ENCODE peak calls at places on chromosomes 11 and 22, in six cellular contexts. E is choroid plexus epithelial cell; H is tibial artery; U is HCT116; N is GM10248; X is activated CD8-positive, alpha-beta T cell treated with anti-CD3 and anti-CD28 coated beads for 36 hours. Z is an unnamed sample.

GRCh38 chr11:15829312-15829711 is 527.0 kb downstream of the SOX6 start:
- DNase-seq in U (no peak), X (no peak), E (no peak), N (peak; percentile 22), H (no peak), Z (no peak)

GRCh38 chr11:16925495-16926065 is 88.6 kb downstream of the PLEKHA7 start:
- DNase-seq in H (no peak), N (peak; percentile 53), X (peak; percentile 63), U (peak; percentile 29), E (peak; percentile 21), Z (no peak)

GRCh38 chr11:134542401-134543143 is 130.5 kb upstream of the B3GAT1 start:
- DNase-seq in U (peak; percentile 23), N (no peak), H (peak; percentile 24), X (no peak), E (no peak), Z (no peak)

GRCh38 chr22:39623603-39624500 is 53.3 kb downstream of the CACNA1I start:
- DNase-seq in E (no peak), U (no peak), H (no peak), N (no peak), X (no peak), Z (no peak)

GRCh38 chr22:50561401-50562074 is 1.2 kb downstream of the SYCE3 start:
- DNase-seq in U (no peak), H (no peak), X (no peak), N (no peak), E (no peak), Z (no peak)

GRCh38 chr22:48968201-48968959 is 859.3 kb downstream of the BRD1 start:
- DNase-seq in U (peak; percentile 23), X (peak; percentile 36), N (no peak), H (peak; percentile 40), E (no peak), Z (no peak)

GRCh38 chr11:44556735-44557409 is 8.6 kb upstream of the CD82 start:
- DNase-seq in E (peak; percentile 71), X (peak; percentile 85), H (peak; percentile 79), N (no peak), U (peak; percentile 54), Z (peak; percentile 59)

GRCh38 chr11:19954899-19955298 is 205.4 kb downstream of the DBX1 start:
- DNase-seq in E (peak; percentile 44), N (no peak), X (no peak), H (no peak), U (no peak), Z (no peak)

GRCh38 chr22:49295851-49296560 is 531.7 kb downstream of the BRD1 start:
- DNase-seq in X (no peak), N (no peak), U (no peak), H (peak; percentile 51), E (no peak), Z (no peak)

GRCh38 chr11:108793611-108794010 is 128.7 kb downstream of the DDX10 start:
- DNase-seq in H (no peak), N (no peak), X (no peak), U (no peak), E (no peak), Z (no peak)

GRCh38 chr22:37759281-37759680 is 48.5 kb upstream of the GCAT start:
- DNase-seq in X (no peak), E (no peak), N (no peak), U (no peak), H (no peak), Z (no peak)

GRCh38 chr11:6418958-6419611 is at the start of gene APBB1:
- DNase-seq in N (peak; percentile 76), X (peak; percentile 69), H (peak; percentile 83), E (peak; percentile 61), U (no peak), Z (peak; percentile 48)

GRCh38 chr11:36818410-36818809 is 220.4 kb upstream of the RAG2 start:
- DNase-seq in H (no peak), U (peak; percentile 6), N (peak; percentile 18), X (peak; percentile 7), E (no peak), Z (no peak)

GRCh38 chr11:58433638-58434203 is 5.8 kb upstream of the OR5B2 start:
- DNase-seq in X (no peak), E (no peak), H (no peak), N (no peak), U (no peak), Z (no peak)

GRCh38 chr11:118980191-118980881 is 8.8 kb downstream of the FOXR1 start:
- DNase-seq in U (no peak), N (no peak), H (peak; percentile 73), X (no peak), E (peak; percentile 37), Z (no peak)

GRCh38 chr22:45731041-45731797 is 59.6 kb downstream of the ATXN10 start:
- DNase-seq in U (no peak), E (peak; percentile 46), N (no peak), H (no peak), X (no peak), Z (peak; percentile 65)

GRCh38 chr11:3927129-3927796 is 71.8 kb downstream of the STIM1 start:
- DNase-seq in X (no peak), U (no peak), E (no peak), N (no peak), H (no peak), Z (no peak)
- TF ChIP-seq CTCF in X (no peak), U (no peak), E (no peak), N (no peak), H (no peak), Z (no peak)

GRCh38 chr11:3344327-3344726 is 34.6 kb downstream of the ZNF195 start:
- DNase-seq in U (no peak), E (no peak), H (no peak), X (no peak), N (no peak), Z (no peak)
- TF ChIP-seq CTCF in U (no peak), E (no peak), H (no peak), X (no peak), N (no peak), Z (no peak)

GRCh38 chr11:2269601-2270321 is 627 bp downstream of the ASCL2 start:
- DNase-seq in E (peak; percentile 57), N (no peak), U (no peak), X (peak; percentile 48), H (peak; percentile 58), Z (peak; percentile 55)
- TF ChIP-seq CTCF in E (no peak), N (no peak), U (no peak), X (no peak), H (no peak), Z (no peak)

GRCh38 chr11:88597387-88597786 is 259.9 kb upstream of the CTSC start:
- DNase-seq in E (no peak), U (no peak), X (no peak), H (no peak), N (peak; percentile 6), Z (no peak)

GRCh38 chr11:88594274-88594950 is 256.9 kb upstream of the CTSC start:
- DNase-seq in X (no peak), N (peak; percentile 7), E (no peak), U (no peak), H (no peak), Z (no peak)

GRCh38 chr11:88596786-88597185 is 259.2 kb upstream of the CTSC start:
- DNase-seq in N (no peak), U (no peak), H (no peak), X (no peak), E (no peak), Z (no peak)
- TF ChIP-seq CTCF in N (no peak), U (no peak), H (no peak), X (no peak), E (no peak), Z (no peak)